ENCODE peak calls at places on chromosomes 12 and 14, in six cellular contexts. V is astrocyte of the cerebellum, O is A549, U is AG10803, M is esophagus squamous epithelium, W is neural progenitor cell. T is an unnamed sample.

GRCh38 chr14:91387135-91387849 is 30.3 kb downstream of the CCDC88C start:
- DNase-seq in W (no peak), U (peak), V (peak), O (no peak), M (no peak), T (no peak)

GRCh38 chr12:46562625-46563228 is 190.2 kb upstream of the SLC38A2 start:
- DNase-seq in M (no peak), W (no peak), O (no peak), V (peak), U (peak), T (peak)

GRCh38 chr14:57865450-57866198 is at the start of gene SLC35F4:
- DNase-seq in V (no peak), O (peak), M (no peak), W (peak), U (no peak), T (no peak)

GRCh38 chr12:49827351-49828099 is 688 bp downstream of the NCKAP5L start:
- DNase-seq in O (peak), M (no peak), U (peak), W (peak), V (no peak), T (peak)

GRCh38 chr12:51360315-51360714 is 13.8 kb upstream of the CELA1 start:
- DNase-seq in M (no peak), W (no peak), U (no peak), O (no peak), V (no peak), T (no peak)

GRCh38 chr12:108649126-108649525 is 15.4 kb upstream of the SELPLG start:
- DNase-seq in V (no peak), U (peak), W (no peak), M (no peak), O (no peak), T (no peak)

GRCh38 chr14:43793579-43793978 is 713.5 kb downstream of the FSCB start:
- DNase-seq in U (no peak), W (no peak), O (no peak), V (no peak), M (no peak), T (no peak)

GRCh38 chr12:27561535-27562350 is 37.7 kb downstream of the PPFIBP1 start:
- DNase-seq in W (no peak), O (no peak), U (peak), M (no peak), V (no peak), T (no peak)

GRCh38 chr12:51793201-51793600 is 55.3 kb downstream of the FIGNL2 start:
- DNase-seq in V (peak), U (peak), M (no peak), O (no peak), W (no peak), T (no peak)

GRCh38 chr12:131944601-131945251 is 5.0 kb upstream of the EP400 start:
- DNase-seq in V (no peak), O (no peak), W (no peak), U (no peak), M (no peak), T (no peak)

GRCh38 chr12:51823875-51824565 is 24.5 kb downstream of the FIGNL2 start:
- DNase-seq in W (peak), O (peak), V (peak), U (peak), M (no peak), T (peak)

GRCh38 chr14:65290830-65291229 is 121.7 kb upstream of the FUT8 start:
- DNase-seq in M (no peak), U (peak), W (no peak), O (no peak), V (peak), T (peak)

GRCh38 chr14:77554207-77554606 is 55.6 kb upstream of the ISM2 start:
- DNase-seq in U (no peak), M (no peak), V (no peak), O (no peak), W (no peak), T (no peak)

GRCh38 chr12:91896725-91897515 is 248.7 kb downstream of the BTG1 start:
- DNase-seq in W (no peak), U (peak), M (no peak), V (no peak), O (no peak), T (no peak)

GRCh38 chr12:30973171-30973570 is 46.6 kb downstream of the TSPAN11 start:
- DNase-seq in O (no peak), M (no peak), W (no peak), U (peak), V (no peak), T (no peak)

GRCh38 chr14:76257842-76258397 is 106.2 kb downstream of the GPATCH2L start:
- DNase-seq in M (no peak), O (no peak), W (peak), V (no peak), U (no peak), T (no peak)

GRCh38 chr14:97077253-97077653 is 280.1 kb downstream of the VRK1 start:
- DNase-seq in V (peak), M (no peak), O (no peak), W (peak), U (peak), T (no peak)

GRCh38 chr14:63508033-63508432 is 35.1 kb downstream of the PPP2R5E start:
- DNase-seq in W (no peak), U (no peak), O (no peak), M (no peak), V (no peak), T (no peak)

GRCh38 chr12:87201598-87201997 is 827.6 kb downstream of the C12orf50 start:
- DNase-seq in W (no peak), V (no peak), M (no peak), O (no peak), U (no peak), T (no peak)

GRCh38 chr12:104886418-104887401 is 71.4 kb downstream of the SLC41A2 start:
- DNase-seq in O (no peak), V (peak), U (peak), W (no peak), M (no peak), T (peak)

GRCh38 chr14:101889898-101890297 is 74.5 kb upstream of the DYNC1H1 start:
- DNase-seq in M (no peak), V (no peak), W (no peak), U (peak), O (no peak), T (peak)

GRCh38 chr14:104163541-104163940 is 25.2 kb downstream of the KIF26A start:
- DNase-seq in U (no peak), V (no peak), M (no peak), O (no peak), W (no peak), T (no peak)

GRCh38 chr14:79091381-79091963 is 921.3 kb downstream of the NRXN3 start:
- DNase-seq in U (no peak), M (no peak), O (no peak), W (peak), V (no peak), T (no peak)

GRCh38 chr12:32240833-32241232 is 134.2 kb downstream of the BICD1 start:
- DNase-seq in U (no peak), V (no peak), W (no peak), O (no peak), M (no peak), T (no peak)

GRCh38 chr12:51631591-51631990 is 40.6 kb downstream of the SCN8A start:
- DNase-seq in W (no peak), O (peak), U (peak), M (no peak), V (peak), T (peak)

GRCh38 chr12:6428326-6428725 is 16.4 kb upstream of the CD27 start:
- DNase-seq in O (no peak), U (no peak), M (no peak), V (no peak), W (no peak), T (no peak)
- H3K4me3 ChIP-seq in O (no peak), U (no peak), M (no peak), V (no peak), W (no peak), T (no peak)

GRCh38 chr14:48983355-48983888 is 602.8 kb downstream of the RPS29 start:
- DNase-seq in O (no peak), V (no peak), U (no peak), M (no peak), W (no peak), T (no peak)
- TF ChIP-seq CTCF in O (no peak), V (no peak), U (no peak), M (no peak), W (no peak), T (no peak)

DNA sequence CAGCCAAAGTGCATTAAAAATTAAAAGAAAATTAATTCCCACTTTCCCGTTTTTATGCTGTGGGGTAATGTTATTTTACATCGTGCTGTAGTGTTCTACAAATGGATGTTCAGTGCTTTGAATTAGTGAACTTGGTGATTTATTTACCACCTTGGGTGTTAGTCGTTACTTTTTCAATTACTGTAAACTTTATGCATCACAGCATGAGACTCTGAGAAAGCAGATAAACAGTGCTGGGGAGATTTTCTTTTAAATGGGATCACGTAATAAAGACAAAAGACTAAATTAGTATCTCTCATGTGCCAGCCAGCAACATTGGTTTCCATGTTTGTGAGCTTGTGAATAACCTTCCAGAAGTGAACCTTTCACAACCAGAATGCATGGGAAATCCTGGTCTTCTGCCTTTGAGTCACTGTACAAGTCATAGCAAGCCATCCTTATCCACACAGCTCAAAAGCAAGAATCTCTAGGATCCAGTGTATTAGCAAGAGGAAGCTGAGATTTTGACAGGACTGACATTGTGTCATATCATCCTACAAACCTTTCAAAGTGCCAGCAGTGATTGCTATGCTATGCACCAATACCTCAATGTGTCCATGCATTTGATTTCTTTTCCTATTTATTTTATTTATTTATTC is 13.3 kb upstream of the NRDE2 start:
- DNase-seq in V (no peak), M (no peak), W (no peak), U (no peak), O (no peak), T (no peak)
- H3K4me3 ChIP-seq in V (no peak), M (no peak), W (no peak), U (no peak), O (no peak), T (no peak)

GRCh38 chr12:83826112-83826511 is 1086.5 kb downstream of the SLC6A15 start:
- DNase-seq in W (peak), O (no peak), M (no peak), V (no peak), U (peak), T (peak)

GRCh38 chr12:83823386-83824045 is 1089.1 kb downstream of the SLC6A15 start:
- DNase-seq in U (no peak), O (no peak), M (no peak), V (no peak), W (peak), T (no peak)

GRCh38 chr12:83821967-83822366 is 1090.6 kb downstream of the SLC6A15 start:
- DNase-seq in V (no peak), M (no peak), U (peak), O (no peak), W (no peak), T (no peak)

GRCh38 chr12:83827193-83827592 is 1085.4 kb downstream of the SLC6A15 start:
- DNase-seq in O (no peak), U (no peak), V (no peak), W (no peak), M (no peak), T (no peak)

GRCh38 chr12:83827860-83828259 is 1084.7 kb downstream of the SLC6A15 start:
- DNase-seq in O (no peak), M (no peak), W (peak), U (no peak), V (no peak), T (peak)
- TF ChIP-seq CTCF in O (no peak), M (no peak), W (peak), U (peak), V (no peak), T (no peak)

DNA sequence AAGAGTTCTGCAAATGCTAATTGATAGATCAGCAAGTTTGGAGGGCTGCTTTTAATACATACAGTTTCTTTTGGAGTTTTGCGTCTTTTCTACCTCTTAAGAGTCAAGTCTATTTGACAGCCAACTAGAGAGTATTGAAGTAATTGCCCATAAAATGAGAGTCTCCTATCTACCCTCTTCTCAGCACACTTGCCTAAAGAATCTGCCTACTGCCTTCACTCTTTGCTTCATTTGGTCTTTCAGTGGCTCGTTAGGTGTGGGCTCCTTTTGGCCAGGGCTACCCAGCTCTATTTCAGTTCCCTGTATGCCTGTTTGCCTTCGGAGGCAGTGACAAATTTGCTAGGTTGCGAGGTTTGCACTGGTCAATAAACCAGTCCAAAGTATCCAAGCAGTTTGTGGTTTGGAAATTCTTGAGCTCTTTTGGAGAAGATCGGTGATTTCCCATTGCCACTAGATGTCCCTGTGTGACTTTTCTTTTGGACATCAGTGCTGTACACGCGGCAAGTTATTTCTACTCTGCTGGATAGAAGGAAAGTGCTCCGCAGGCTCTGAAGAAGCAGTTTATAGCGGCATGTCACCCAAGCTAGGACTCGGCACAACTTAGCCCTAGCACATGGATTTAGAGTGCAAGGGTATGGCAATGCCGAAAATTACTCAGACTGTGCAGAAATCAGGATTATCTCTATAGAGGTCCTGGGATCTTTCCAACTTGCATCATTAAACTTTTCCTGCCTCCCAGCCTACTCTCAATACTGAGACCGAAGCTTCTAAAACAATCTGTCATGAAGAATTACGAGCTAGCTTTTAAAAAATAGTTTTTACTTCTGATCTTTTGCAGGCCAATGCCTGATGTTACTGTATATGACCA is 38.6 kb downstream of the MGST1 start:
- DNase-seq in M (no peak), O (peak), V (peak), U (peak), W (peak), T (peak)
- H3K4me3 ChIP-seq in M (no peak), O (no peak), V (no peak), U (peak), W (no peak), T (peak)

GRCh38 chr14:60265163-60265562 is 16.1 kb downstream of the PPM1A start:
- DNase-seq in U (no peak), W (no peak), V (no peak), M (no peak), O (no peak), T (no peak)

GRCh38 chr14:60272177-60272576 is 23.2 kb downstream of the PPM1A start:
- DNase-seq in W (no peak), M (no peak), O (no peak), U (no peak), V (no peak), T (no peak)

DNA sequence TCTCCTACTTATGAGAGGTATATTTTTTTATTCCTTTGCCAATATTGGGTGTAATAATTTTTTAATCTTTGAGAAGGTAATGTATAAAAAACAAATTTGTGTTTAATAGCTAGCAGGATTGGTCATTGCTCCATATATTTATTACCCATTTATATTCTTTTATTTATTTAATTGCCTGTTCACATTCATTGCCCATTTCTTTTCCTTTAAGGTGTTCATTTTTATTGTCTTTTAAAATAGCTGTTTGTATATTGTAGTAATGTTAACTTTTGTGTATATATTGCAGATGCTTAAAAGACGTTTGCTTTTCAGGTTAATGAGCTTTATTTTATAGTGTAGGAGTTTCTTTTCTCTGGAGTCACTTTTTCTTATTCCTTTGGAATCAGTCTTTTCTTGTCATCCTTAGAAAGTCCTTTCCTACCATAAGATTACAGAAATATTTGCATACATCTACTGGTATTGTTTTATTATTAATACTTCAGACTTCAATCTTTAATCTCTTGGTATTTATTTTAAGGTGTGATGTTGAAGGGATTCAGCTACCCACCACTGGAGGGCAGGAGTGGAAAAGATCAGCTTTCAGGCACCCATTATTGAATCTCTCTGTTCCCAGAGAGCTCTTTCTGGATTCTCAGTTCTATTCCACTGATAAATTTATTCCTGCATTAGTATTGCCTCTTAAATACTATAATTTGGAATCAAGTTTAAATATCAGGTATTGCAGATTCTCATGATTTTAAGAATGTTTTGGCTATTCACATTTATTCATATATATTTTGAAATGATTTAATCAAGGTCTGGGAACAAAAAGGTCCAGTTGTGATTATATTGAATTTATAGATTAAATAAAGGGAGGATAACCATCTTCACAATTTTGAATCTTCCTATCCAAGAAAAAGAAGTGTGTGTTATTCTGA is 17.3 kb downstream of the PPM1A start:
- DNase-seq in O (peak), W (peak), M (no peak), U (peak), V (no peak), T (peak)
- TF ChIP-seq CTCF in O (peak), W (peak), M (no peak), U (peak), V (peak), T (peak)

GRCh38 chr12:120115066-120115465 is 1.5 kb downstream of the RAB35 start:
- DNase-seq in M (no peak), W (no peak), U (peak), O (no peak), V (peak), T (no peak)
- H3K4me3 ChIP-seq in M (peak), W (peak), U (peak), O (peak), V (peak), T (peak)

DNA sequence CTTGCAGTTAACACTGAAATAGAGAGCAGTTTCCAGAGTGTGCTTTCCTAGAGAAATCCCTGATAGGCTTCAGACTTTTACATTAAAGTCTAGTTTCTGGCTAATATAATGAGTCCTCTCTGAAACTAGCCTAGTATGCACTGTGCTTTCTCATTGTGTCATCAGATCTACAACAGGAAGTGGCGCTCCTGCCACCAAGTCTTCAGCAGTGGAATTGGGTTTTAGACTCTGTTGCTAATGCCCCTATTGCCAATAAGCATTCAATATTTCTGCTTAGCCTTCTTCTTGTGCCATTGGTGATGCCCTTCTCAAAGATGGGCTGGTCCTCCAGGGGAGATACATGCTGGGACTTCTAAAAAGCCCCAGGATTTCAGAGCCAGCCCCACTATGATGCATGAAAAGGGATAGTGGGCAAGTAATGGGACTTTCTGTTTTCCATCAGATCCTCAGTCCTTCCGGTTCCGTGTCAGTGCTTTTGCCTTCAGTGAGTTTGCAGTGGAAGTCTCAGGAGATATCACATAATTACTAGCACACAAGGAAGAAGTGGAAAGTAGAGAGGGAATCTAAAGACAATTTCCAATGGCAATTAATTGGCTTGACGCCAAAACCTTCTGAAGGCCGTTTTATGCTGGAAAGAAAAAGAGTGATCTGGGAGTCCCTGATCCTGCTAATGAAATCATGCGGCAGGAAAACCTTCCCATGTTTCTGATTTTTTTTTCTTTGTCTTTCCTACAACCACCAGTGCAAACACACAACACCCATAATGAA is 50.0 kb downstream of the SSPN start:
- DNase-seq in V (no peak), U (no peak), O (no peak), M (no peak), W (no peak), T (no peak)
- TF ChIP-seq CTCF in V (no peak), U (no peak), O (no peak), M (no peak), W (no peak), T (no peak)

T was measured in fibroblast of villous mesenchyme.